ENCODE peak calls at places on chromosomes 12 and 14, in four cellular contexts. J is uterus, O is A549, N is HepG2. H is an unnamed sample. For H3K4me1, the result is how much of the 10 kb centered on the place peaks cover.

GRCh38 chr12:49825360-49825970 is 2.7 kb downstream of the NCKAP5L start:
- DNase-seq in J (no peak), O (no peak), N (no peak), H (no peak)

GRCh38 chr14:23071975-23072539 is 14.7 kb upstream of the CDH24 start:
- DNase-seq in J (no peak), N (no peak), O (no peak), H (no peak)

GRCh38 chr14:61601923-61602732 is 93.2 kb upstream of the HIF1A start:
- DNase-seq in N (no peak), O (no peak), J (no peak), H (no peak)

GRCh38 chr12:116529048-116529447 is 30.1 kb upstream of the MAP1LC3B2 start:
- DNase-seq in O (peak), N (peak), J (peak), H (no peak)

GRCh38 chr12:93376436-93377251 is 1.1 kb upstream of the NUDT4 start:
- DNase-seq in O (peak), N (peak), J (peak), H (no peak)

GRCh38 chr14:43539210-43539609 is 967.9 kb downstream of the FSCB start:
- DNase-seq in O (peak), J (no peak), N (peak), H (no peak)

GRCh38 chr12:39935275-39935674 is 170.6 kb downstream of the SLC2A13 start:
- DNase-seq in N (no peak), O (no peak), J (no peak), H (no peak)

GRCh38 chr12:19462441-19462840 is 23.1 kb downstream of the AEBP2 start:
- DNase-seq in J (no peak), O (no peak), N (no peak), H (no peak)

DNA sequence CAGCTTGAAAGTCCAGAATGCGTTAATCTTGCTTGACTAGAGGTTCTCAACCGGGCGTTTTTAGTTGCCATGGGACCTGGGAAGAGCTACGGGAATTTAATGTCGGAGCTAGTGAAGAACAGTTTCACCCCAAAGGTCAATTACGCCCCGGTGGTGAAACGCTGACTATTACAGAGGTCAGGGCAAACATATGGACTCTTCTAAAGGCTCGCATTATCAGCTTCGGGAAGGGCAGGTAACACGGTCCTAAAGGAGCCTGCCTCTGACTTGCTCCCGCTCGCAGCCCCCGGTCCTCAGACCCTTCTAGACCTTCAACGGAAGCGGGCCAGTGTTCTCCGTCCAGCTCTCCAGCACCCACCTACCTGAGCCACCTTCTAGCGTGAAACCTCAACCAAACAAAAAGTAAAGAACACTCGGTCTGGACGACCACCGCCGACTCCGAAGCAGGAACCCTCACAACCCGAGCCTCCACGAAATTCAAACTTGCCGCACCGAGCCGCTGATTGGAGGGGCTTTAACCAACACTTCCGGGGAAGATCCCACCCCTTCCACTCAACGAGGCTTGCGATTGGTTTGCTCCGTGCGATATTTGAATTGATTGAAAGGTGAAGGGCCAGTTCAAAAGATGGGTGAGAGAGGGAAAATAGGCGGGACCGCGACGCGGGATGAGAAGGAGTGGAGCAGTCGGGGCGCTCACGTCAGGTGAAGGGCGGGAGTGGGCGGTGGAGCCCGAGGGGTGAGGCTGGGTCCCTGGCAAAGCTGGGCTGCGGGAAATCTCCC is at the start of gene DLGAP5:
- DNase-seq in N (peak), J (peak), O (peak), H (peak)
- TF ChIP-seq POLR2A in N (peak), J (peak), O (peak), H (peak)

GRCh38 chr14:42023452-42023851 is 416.8 kb downstream of the LRFN5 start:
- DNase-seq in O (no peak), N (peak), J (no peak), H (no peak)

GRCh38 chr14:42028607-42029006 is 421.9 kb downstream of the LRFN5 start:
- DNase-seq in J (no peak), O (no peak), N (no peak), H (no peak)

GRCh38 chr14:42027271-42027670 is 420.6 kb downstream of the LRFN5 start:
- DNase-seq in N (no peak), O (no peak), J (no peak), H (no peak)
- H3K4me1 ChIP-seq in N (under half), O (under half), J (under half), H (under half)

GRCh38 chr12:113235976-113236375 is 14.7 kb downstream of the TPCN1 start:
- DNase-seq in O (no peak), J (no peak), N (no peak), H (peak)
- H3K27ac ChIP-seq in O (no peak), J (no peak), N (no peak), H (peak)

GRCh38 chr12:52145941-52146821 is 45.6 kb downstream of the KRT80 start:
- DNase-seq in O (peak), J (no peak), N (no peak), H (no peak)
- TF ChIP-seq POLR2A in O (peak), J (no peak), N (no peak), H (no peak)

GRCh38 chr12:2397356-2398045 is 344.7 kb downstream of the CACNA1C start:
- DNase-seq in J (no peak), O (no peak), N (peak), H (peak)

GRCh38 chr12:2396448-2396871 is 343.7 kb downstream of the CACNA1C start:
- DNase-seq in O (no peak), J (peak), N (no peak), H (no peak)

GRCh38 chr12:2393016-2393415 is 340.2 kb downstream of the CACNA1C start:
- DNase-seq in N (no peak), O (no peak), J (no peak), H (no peak)

GRCh38 chr12:2393996-2394395 is 341.2 kb downstream of the CACNA1C start:
- DNase-seq in O (no peak), N (no peak), J (no peak), H (no peak)

GRCh38 chr12:2395352-2395977 is 342.7 kb downstream of the CACNA1C start:
- DNase-seq in O (peak), J (no peak), N (peak), H (peak)
- H3K4me1 ChIP-seq in O (under half), J (under half), N (under half), H (under half)

DNA sequence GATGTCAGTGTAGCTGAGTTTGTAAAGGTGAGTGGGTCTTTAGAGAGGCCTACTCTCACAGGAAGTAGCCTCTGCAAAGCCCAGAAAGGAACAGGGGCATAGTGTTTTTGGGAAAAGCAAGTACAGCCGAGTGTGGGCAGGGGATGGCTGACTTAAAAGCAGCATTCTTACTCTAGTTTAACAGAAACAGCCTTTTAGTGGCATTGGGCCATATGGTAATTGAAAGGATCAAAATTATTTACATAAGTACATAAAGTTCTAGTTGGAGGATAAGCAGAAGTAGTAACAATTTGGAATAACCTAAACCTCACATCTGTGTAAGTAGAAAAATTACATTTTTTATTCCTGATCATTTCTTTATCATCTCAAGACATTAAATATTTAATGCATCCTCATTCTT is 49.1 kb downstream of the RASSF8 start:
- DNase-seq in N (no peak), O (no peak), J (no peak), H (no peak)
- H3K27ac ChIP-seq in N (no peak), O (no peak), J (no peak), H (no peak)

GRCh38 chr14:90756755-90757345 is 59.4 kb downstream of the TTC7B start:
- DNase-seq in N (no peak), J (no peak), O (peak), H (no peak)

GRCh38 chr14:90757452-90757851 is 58.8 kb downstream of the TTC7B start:
- DNase-seq in O (no peak), J (no peak), N (no peak), H (no peak)

GRCh38 chr14:90759370-90760054 is 56.7 kb downstream of the TTC7B start:
- DNase-seq in J (no peak), N (no peak), O (no peak), H (peak)

GRCh38 chr14:90758959-90759358 is 57.3 kb downstream of the TTC7B start:
- DNase-seq in J (peak), O (no peak), N (no peak), H (no peak)

GRCh38 chr14:90758028-90758889 is 58.0 kb downstream of the TTC7B start:
- DNase-seq in N (peak), J (peak), O (peak), H (peak)
- TF ChIP-seq POLR2A in N (peak), J (peak), O (peak), H (peak)

DNA sequence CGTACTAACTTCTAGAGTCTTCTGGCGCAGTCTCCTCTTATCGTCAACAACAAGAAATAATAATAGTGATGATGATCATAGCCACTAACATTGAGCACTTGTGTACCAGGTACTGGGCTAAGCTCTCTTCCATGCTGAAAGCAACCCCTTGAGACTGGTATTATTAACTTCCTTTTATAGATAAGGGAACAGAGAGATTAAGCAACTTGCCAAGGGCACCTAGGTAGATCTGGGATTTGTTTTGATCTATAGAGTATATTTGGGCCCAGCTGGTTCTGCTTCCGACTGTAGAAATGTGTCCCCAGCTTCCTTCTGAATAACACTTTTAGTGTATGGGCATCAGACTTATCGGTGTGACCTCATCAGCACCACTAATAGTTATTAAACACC is 1.1 kb upstream of the ZNF219 start:
- DNase-seq in O (no peak), J (no peak), N (no peak), H (no peak)
- H3K4me1 ChIP-seq in O (half or more), J (under half), N (half or more), H (under half)

H was measured in Peyer's patch.